ENCODE peak calls at places on chromosomes 4 and X, in five cellular contexts. One of them, this sample, is unnamed.

GRCh38 chrX:94600077-94600476 is 926.1 kb downstream of the FAM133A start:
- DNase-seq in OCI-LY7: no peak
- DNase-seq in AG09309: no peak
- DNase-seq in esophagus squamous epithelium: no peak
- DNase-seq in foreskin fibroblast: no peak
- DNase-seq in this sample: no peak

GRCh38 chr4:7159923-7160322 is 32.4 kb upstream of the SORCS2 start:
- DNase-seq in OCI-LY7: no peak
- DNase-seq in esophagus squamous epithelium: no peak
- DNase-seq in AG09309: no peak
- DNase-seq in foreskin fibroblast: no peak
- DNase-seq in this sample: no peak

GRCh38 chr4:147461161-147461560 is 19.7 kb upstream of the EDNRA start:
- DNase-seq in OCI-LY7: no peak
- DNase-seq in AG09309: no peak
- DNase-seq in foreskin fibroblast: no peak
- DNase-seq in esophagus squamous epithelium: no peak
- DNase-seq in this sample: no peak

GRCh38 chr4:2254665-2255500 is 7.0 kb downstream of the MXD4 start:
- DNase-seq in esophagus squamous epithelium: no peak
- DNase-seq in AG09309: no peak
- DNase-seq in foreskin fibroblast: no peak
- DNase-seq in OCI-LY7: no peak
- DNase-seq in this sample: no peak

GRCh38 chr4:2910409-2910808 is 52.8 kb downstream of the NOP14 start:
- DNase-seq in OCI-LY7: peak
- DNase-seq in foreskin fibroblast: no peak
- DNase-seq in esophagus squamous epithelium: no peak
- DNase-seq in AG09309: no peak
- DNase-seq in this sample: no peak

GRCh38 chr4:110900206-110900769 is 277.4 kb upstream of the PITX2 start:
- DNase-seq in esophagus squamous epithelium: no peak
- DNase-seq in OCI-LY7: no peak
- DNase-seq in AG09309: peak
- DNase-seq in foreskin fibroblast: peak
- DNase-seq in this sample: peak

GRCh38 chr4:23999714-24000113 is 109.9 kb upstream of the PPARGC1A start:
- DNase-seq in OCI-LY7: no peak
- DNase-seq in esophagus squamous epithelium: no peak
- DNase-seq in foreskin fibroblast: no peak
- DNase-seq in AG09309: no peak
- DNase-seq in this sample: no peak

GRCh38 chr4:176841730-176842129 is 49.0 kb upstream of the VEGFC start:
- DNase-seq in OCI-LY7: no peak
- DNase-seq in foreskin fibroblast: peak
- DNase-seq in esophagus squamous epithelium: no peak
- DNase-seq in AG09309: no peak
- DNase-seq in this sample: peak

GRCh38 chrX:23944234-23944633 is 36.4 kb downstream of the CXorf58 start:
- DNase-seq in AG09309: no peak
- DNase-seq in foreskin fibroblast: no peak
- DNase-seq in OCI-LY7: no peak
- DNase-seq in esophagus squamous epithelium: no peak
- DNase-seq in this sample: no peak

GRCh38 chrX:23945206-23945605 is 37.4 kb downstream of the CXorf58 start:
- DNase-seq in AG09309: no peak
- DNase-seq in OCI-LY7: no peak
- DNase-seq in esophagus squamous epithelium: no peak
- DNase-seq in foreskin fibroblast: no peak
- DNase-seq in this sample: no peak
- TF ChIP-seq CTCF in AG09309: no peak
- TF ChIP-seq CTCF in OCI-LY7: no peak
- TF ChIP-seq CTCF in esophagus squamous epithelium: no peak
- TF ChIP-seq CTCF in foreskin fibroblast: no peak
- TF ChIP-seq CTCF in this sample: no peak

GRCh38 chr4:62398318-62398717 is 1198.2 kb downstream of the ADGRL3 start:
- DNase-seq in OCI-LY7: no peak
- DNase-seq in foreskin fibroblast: no peak
- DNase-seq in esophagus squamous epithelium: no peak
- DNase-seq in AG09309: no peak
- DNase-seq in this sample: no peak
- H3K4me3 ChIP-seq in OCI-LY7: no peak
- H3K4me3 ChIP-seq in foreskin fibroblast: no peak
- H3K4me3 ChIP-seq in esophagus squamous epithelium: no peak
- H3K4me3 ChIP-seq in AG09309: no peak
- H3K4me3 ChIP-seq in this sample: no peak

GRCh38 chr4:158861766-158862165 is 92.9 kb downstream of the FNIP2 start:
- DNase-seq in OCI-LY7: no peak
- DNase-seq in AG09309: no peak
- DNase-seq in foreskin fibroblast: no peak
- DNase-seq in esophagus squamous epithelium: no peak
- DNase-seq in this sample: no peak
- TF ChIP-seq CTCF in OCI-LY7: no peak
- TF ChIP-seq CTCF in AG09309: no peak
- TF ChIP-seq CTCF in foreskin fibroblast: no peak
- TF ChIP-seq CTCF in esophagus squamous epithelium: no peak
- TF ChIP-seq CTCF in this sample: peak

DNA sequence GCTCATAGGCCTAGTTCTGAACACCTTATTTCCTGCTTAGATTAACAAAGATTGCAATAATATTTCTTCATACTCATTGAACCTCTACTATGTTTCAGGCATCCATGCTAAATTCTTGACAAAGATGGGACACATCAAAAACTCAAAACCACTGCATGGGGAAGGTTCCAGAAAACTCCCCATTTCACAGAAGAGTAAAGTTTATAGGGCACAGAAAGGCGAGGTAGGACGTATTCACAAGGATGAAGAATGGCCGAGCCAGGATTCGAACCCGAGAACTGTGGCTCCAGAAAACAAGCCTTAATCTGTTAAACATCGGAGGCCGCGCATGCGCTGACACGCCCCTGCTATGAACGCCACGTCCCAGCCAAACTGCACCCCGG is 688 bp downstream of the UXT start:
- DNase-seq in foreskin fibroblast: no peak
- DNase-seq in AG09309: no peak
- DNase-seq in OCI-LY7: no peak
- DNase-seq in esophagus squamous epithelium: no peak
- DNase-seq in this sample: no peak
- H3K4me3 ChIP-seq in foreskin fibroblast: peak
- H3K4me3 ChIP-seq in AG09309: peak
- H3K4me3 ChIP-seq in OCI-LY7: peak
- H3K4me3 ChIP-seq in esophagus squamous epithelium: peak
- H3K4me3 ChIP-seq in this sample: peak

DNA sequence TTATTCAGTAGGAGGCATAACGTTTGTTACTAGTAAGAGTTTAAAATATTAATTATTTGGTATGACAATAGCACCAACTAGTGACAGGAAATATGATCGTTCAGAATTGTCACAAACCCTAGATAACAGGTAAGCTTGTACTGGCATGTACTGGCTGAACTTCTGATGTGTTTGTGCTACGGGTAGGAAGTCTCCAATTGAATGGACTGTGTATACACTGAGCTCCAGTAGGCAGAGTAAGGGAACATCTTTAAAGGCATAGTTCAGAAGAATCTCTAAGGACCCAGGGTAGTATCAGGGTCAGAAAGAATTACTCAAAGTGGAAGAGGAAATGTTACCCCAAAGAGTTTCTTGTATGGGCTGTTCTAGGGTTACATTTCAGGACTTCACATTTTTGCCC is 230.4 kb downstream of the EDA2R start:
- DNase-seq in AG09309: no peak
- DNase-seq in foreskin fibroblast: no peak
- DNase-seq in OCI-LY7: peak
- DNase-seq in esophagus squamous epithelium: no peak
- DNase-seq in this sample: no peak
- TF ChIP-seq CTCF in AG09309: no peak
- TF ChIP-seq CTCF in foreskin fibroblast: no peak
- TF ChIP-seq CTCF in OCI-LY7: peak
- TF ChIP-seq CTCF in esophagus squamous epithelium: no peak
- TF ChIP-seq CTCF in this sample: no peak

GRCh38 chrX:331772-332495 is 13.3 kb upstream of the GTPBP6 start:
- DNase-seq in AG09309: no peak
- DNase-seq in OCI-LY7: no peak
- DNase-seq in esophagus squamous epithelium: no peak
- DNase-seq in foreskin fibroblast: no peak
- DNase-seq in this sample: no peak
- H3K4me3 ChIP-seq in AG09309: no peak
- H3K4me3 ChIP-seq in OCI-LY7: no peak
- H3K4me3 ChIP-seq in esophagus squamous epithelium: peak
- H3K4me3 ChIP-seq in foreskin fibroblast: no peak
- H3K4me3 ChIP-seq in this sample: no peak

GRCh38 chr4:154854362-154854761 is 73.3 kb downstream of the RBM46 start:
- DNase-seq in esophagus squamous epithelium: no peak
- DNase-seq in AG09309: no peak
- DNase-seq in foreskin fibroblast: no peak
- DNase-seq in OCI-LY7: no peak
- DNase-seq in this sample: no peak
- TF ChIP-seq CTCF in esophagus squamous epithelium: peak
- TF ChIP-seq CTCF in AG09309: no peak
- TF ChIP-seq CTCF in foreskin fibroblast: no peak
- TF ChIP-seq CTCF in OCI-LY7: peak
- TF ChIP-seq CTCF in this sample: peak

DNA sequence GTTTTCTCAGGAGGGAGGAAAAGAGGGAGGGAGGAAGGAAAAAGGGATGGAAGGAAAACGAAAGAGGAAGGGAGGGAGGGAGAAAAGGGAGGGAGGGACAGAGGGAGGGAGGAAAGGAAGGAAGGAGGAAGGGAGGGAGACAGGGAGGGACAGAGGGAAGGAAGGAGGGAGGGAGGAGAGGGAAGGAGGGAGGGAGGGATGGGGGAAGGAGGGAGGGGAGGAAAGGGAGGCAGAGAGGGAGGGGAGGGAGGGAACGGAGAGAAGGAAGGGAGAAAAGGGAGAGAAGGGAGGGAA is 15.4 kb downstream of the DHRSX start:
- DNase-seq in esophagus squamous epithelium: no peak
- DNase-seq in AG09309: no peak
- DNase-seq in foreskin fibroblast: no peak
- DNase-seq in OCI-LY7: no peak
- DNase-seq in this sample: peak
- H3K4me3 ChIP-seq in esophagus squamous epithelium: peak
- H3K4me3 ChIP-seq in AG09309: peak
- H3K4me3 ChIP-seq in foreskin fibroblast: peak
- H3K4me3 ChIP-seq in OCI-LY7: no peak
- H3K4me3 ChIP-seq in this sample: peak

GRCh38 chr4:105036991-105037390 is 109.7 kb upstream of the TET2 start:
- DNase-seq in OCI-LY7: no peak
- DNase-seq in foreskin fibroblast: no peak
- DNase-seq in esophagus squamous epithelium: no peak
- DNase-seq in AG09309: no peak
- DNase-seq in this sample: no peak
- TF ChIP-seq CTCF in OCI-LY7: no peak
- TF ChIP-seq CTCF in foreskin fibroblast: no peak
- TF ChIP-seq CTCF in esophagus squamous epithelium: no peak
- TF ChIP-seq CTCF in AG09309: no peak
- TF ChIP-seq CTCF in this sample: no peak

GRCh38 chrX:53290441-53291041 is 9.2 kb upstream of the IQSEC2 start:
- DNase-seq in AG09309: no peak
- DNase-seq in OCI-LY7: no peak
- DNase-seq in esophagus squamous epithelium: no peak
- DNase-seq in foreskin fibroblast: no peak
- DNase-seq in this sample: no peak

GRCh38 chrX:53288173-53288572 is 6.8 kb upstream of the IQSEC2 start:
- DNase-seq in AG09309: no peak
- DNase-seq in foreskin fibroblast: peak
- DNase-seq in esophagus squamous epithelium: no peak
- DNase-seq in OCI-LY7: no peak
- DNase-seq in this sample: no peak

GRCh38 chrX:53285591-53285990 is 4.2 kb upstream of the IQSEC2 start:
- DNase-seq in AG09309: no peak
- DNase-seq in esophagus squamous epithelium: no peak
- DNase-seq in OCI-LY7: no peak
- DNase-seq in foreskin fibroblast: no peak
- DNase-seq in this sample: no peak

GRCh38 chrX:53284684-53285447 is 3.5 kb upstream of the IQSEC2 start:
- DNase-seq in AG09309: no peak
- DNase-seq in esophagus squamous epithelium: no peak
- DNase-seq in OCI-LY7: peak
- DNase-seq in foreskin fibroblast: no peak
- DNase-seq in this sample: no peak

DNA sequence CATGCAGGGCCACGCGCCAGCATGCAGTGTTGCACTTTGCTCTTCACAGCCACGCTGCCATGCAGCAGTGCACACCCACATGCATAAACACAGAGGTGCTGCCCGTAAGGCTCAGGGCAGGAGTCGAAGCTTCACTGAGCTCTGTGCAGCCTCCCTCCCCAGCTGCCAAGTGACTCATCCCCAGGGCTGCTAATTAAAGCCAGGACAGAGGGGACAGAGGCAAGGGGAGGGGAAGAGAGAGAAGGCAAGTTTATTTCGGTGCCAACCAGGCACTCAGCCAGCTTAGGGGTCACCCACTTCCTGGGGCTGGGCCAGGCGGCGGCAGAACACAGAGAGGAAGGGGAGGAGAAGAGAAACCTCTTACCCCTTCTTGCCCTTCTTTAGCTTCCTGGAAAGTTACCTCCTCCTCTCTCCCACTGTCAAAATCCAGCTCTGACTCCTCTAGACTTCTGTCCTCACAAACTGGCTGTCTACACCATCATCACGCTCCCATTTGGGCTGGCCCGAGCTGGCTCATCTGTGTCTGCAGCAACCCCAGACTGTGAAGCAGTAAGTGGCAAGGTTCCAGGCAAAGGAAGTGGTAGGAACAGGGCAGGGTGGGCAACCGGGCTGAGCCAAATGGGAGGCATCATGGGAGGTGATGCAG is 6.2 kb upstream of the IQSEC2 start:
- DNase-seq in AG09309: no peak
- DNase-seq in OCI-LY7: peak
- DNase-seq in esophagus squamous epithelium: no peak
- DNase-seq in foreskin fibroblast: peak
- DNase-seq in this sample: peak
- H3K4me3 ChIP-seq in AG09309: no peak
- H3K4me3 ChIP-seq in OCI-LY7: no peak
- H3K4me3 ChIP-seq in esophagus squamous epithelium: no peak
- H3K4me3 ChIP-seq in foreskin fibroblast: no peak
- H3K4me3 ChIP-seq in this sample: no peak